ENCODE peak calls at places on chromosomes 13 and 19, in ten cellular contexts. G is mesothelial cell of epicardium; K is BE2C; D is fibroblast of gingiva; N is CD4-positive, alpha-beta T cell; V is hippocampal formation; P is cerebellar cortex; X is AG04449; M is HEK293T; H is NK-92 treated with Interleukin-12 subunit alpha and Interleukin-12 subunit beta, amount 100 ng/mL, for 24 hours. F is an unnamed sample.

GRCh38 chr13:51797664-51798488 is 6.1 kb downstream of the DHRS12 start:
- DNase-seq in K (peak; percentile 73), N (peak; percentile 49), H (peak; percentile 28), G (no peak), D (peak; percentile 28), P (peak; percentile 96), V (peak; percentile 13), X (no peak), M (peak; percentile 51), F (no peak)

GRCh38 chr19:46748325-46749109 is 2.3 kb upstream of the STRN4 start:
- DNase-seq in N (peak; percentile 64), G (peak; percentile 64), H (peak; percentile 61), P (peak; percentile 60), V (peak; percentile 25), X (no peak), M (peak; percentile 64), D (peak; percentile 28), K (peak; percentile 87), F (peak; percentile 72)

GRCh38 chr13:48412881-48413351 is at the start of gene LPAR6:
- DNase-seq in K (no peak), H (no peak), X (no peak), V (no peak), M (no peak), D (peak; percentile 66), P (no peak), G (no peak), N (no peak), F (no peak)

GRCh38 chr19:5775668-5776309 is 8.8 kb downstream of the PRR22 start:
- DNase-seq in K (no peak), N (no peak), V (no peak), H (no peak), G (no peak), M (no peak), D (peak; percentile 89), P (no peak), X (no peak), F (no peak)

GRCh38 chr19:7349231-7349591 is 474 bp downstream of the ARHGEF18 start:
- DNase-seq in X (no peak), H (no peak), N (no peak), D (no peak), V (no peak), P (no peak), K (no peak), M (no peak), G (no peak), F (no peak)

GRCh38 chr13:67735651-67736050 is 505.5 kb upstream of the PCDH9 start:
- DNase-seq in K (no peak), N (no peak), X (no peak), D (no peak), M (no peak), H (no peak), V (no peak), P (no peak), G (no peak), F (no peak)

GRCh38 chr19:843180-843835 is 2.5 kb downstream of the PRTN3 start:
- DNase-seq in D (no peak), M (no peak), G (no peak), P (no peak), X (no peak), N (no peak), K (no peak), H (no peak), V (no peak), F (peak; percentile 52)

GRCh38 chr13:64311948-64312347 is 2896.3 kb upstream of the PCDH20 start:
- DNase-seq in G (no peak), H (no peak), X (no peak), P (no peak), N (no peak), V (no peak), D (no peak), M (no peak), K (no peak), F (no peak)

GRCh38 chr19:6067975-6068374 is 42.3 kb downstream of the RFX2 start:
- DNase-seq in D (no peak), V (no peak), N (no peak), X (no peak), H (no peak), K (no peak), G (no peak), P (no peak), M (no peak), F (no peak)

GRCh38 chr13:110017379-110017778 is 231.0 kb upstream of the IRS2 start:
- DNase-seq in K (no peak), P (no peak), H (no peak), N (no peak), V (no peak), D (peak; percentile 66), X (peak; percentile 71), M (no peak), G (peak; percentile 45), F (no peak)

GRCh38 chr19:44689290-44690130 is 9.4 kb upstream of the CEACAM16 start:
- DNase-seq in H (peak; percentile 41), D (peak; percentile 48), P (peak; percentile 61), K (peak; percentile 86), G (peak; percentile 87), V (peak; percentile 24), X (no peak), M (peak; percentile 75), N (peak; percentile 74), F (peak; percentile 84)

GRCh38 chr13:42970824-42971669 is 21.0 kb downstream of the EPSTI1 start:
- DNase-seq in N (peak; percentile 14), P (peak; percentile 44), D (peak; percentile 38), X (no peak), K (peak; percentile 49), M (peak; percentile 53), G (no peak), H (peak; percentile 3), V (no peak), F (peak; percentile 26)

GRCh38 chr13:33721719-33722118 is 96.2 kb upstream of the RFC3 start:
- DNase-seq in P (no peak), X (no peak), M (no peak), N (no peak), H (no peak), K (no peak), D (peak; percentile 50), G (no peak), V (no peak), F (no peak)

GRCh38 chr13:40126301-40127085 is 471.0 kb downstream of the COG6 start:
- DNase-seq in H (no peak), G (no peak), X (no peak), P (no peak), M (no peak), K (no peak), D (no peak), V (no peak), N (no peak), F (no peak)

GRCh38 chr13:112248909-112249592 is 127.1 kb upstream of the SPACA7 start:
- DNase-seq in H (no peak), X (no peak), G (no peak), K (no peak), D (no peak), M (no peak), V (no peak), P (no peak), N (no peak), F (no peak)

GRCh38 chr13:107765724-107766436 is 449.5 kb downstream of the LIG4 start:
- DNase-seq in V (no peak), H (no peak), P (no peak), G (no peak), K (peak; percentile 61), X (no peak), M (no peak), N (no peak), D (no peak), F (no peak)

GRCh38 chr19:48415395-48415794 is 21.9 kb downstream of the GRIN2D start:
- DNase-seq in H (peak; percentile 59), X (no peak), N (peak; percentile 60), K (peak; percentile 87), D (peak; percentile 37), G (no peak), P (peak; percentile 49), V (peak; percentile 47), M (peak; percentile 88), F (peak; percentile 96)

GRCh38 chr13:64278493-64278892 is 2862.8 kb upstream of the PCDH20 start:
- DNase-seq in P (no peak), D (no peak), G (no peak), X (no peak), V (no peak), N (no peak), K (no peak), H (no peak), M (no peak), F (no peak)

GRCh38 chr19:46546194-46546896 is 50.7 kb upstream of the PNMA8B start:
- DNase-seq in K (peak; percentile 61), M (peak; percentile 67), V (peak; percentile 23), G (no peak), X (no peak), D (no peak), N (no peak), H (peak; percentile 33), P (no peak), F (peak; percentile 66)

GRCh38 chr19:45142016-45142727 is 18.6 kb downstream of the NKPD1 start:
- DNase-seq in D (no peak), N (no peak), X (no peak), K (no peak), M (no peak), V (no peak), P (no peak), G (no peak), H (no peak), F (no peak)

GRCh38 chr19:35959968-35960320 is 23.8 kb downstream of the LRFN3 start:
- DNase-seq in V (no peak), K (no peak), G (no peak), N (no peak), P (no peak), X (no peak), D (no peak), M (no peak), H (no peak), F (no peak)

GRCh38 chr19:2138061-2138728 is 13.2 kb downstream of the AP3D1 start:
- DNase-seq in M (no peak), D (no peak), G (no peak), P (peak; percentile 37), V (no peak), N (no peak), X (no peak), K (no peak), H (no peak), F (no peak)

GRCh38 chr19:3463039-3463958 is 17.0 kb downstream of the SMIM24 start:
- DNase-seq in M (no peak), N (no peak), H (no peak), D (no peak), P (no peak), X (no peak), V (no peak), K (no peak), G (no peak), F (no peak)

GRCh38 chr13:44903596-44903995 is 85.7 kb downstream of the NUFIP1 start:
- DNase-seq in H (no peak), G (no peak), K (no peak), V (peak; percentile 45), N (no peak), D (peak; percentile 98), M (no peak), X (no peak), P (no peak), F (no peak)

GRCh38 chr19:45121827-45122345 is 28.9 kb downstream of the PPP1R37 start:
- DNase-seq in G (no peak), N (no peak), M (no peak), P (no peak), V (no peak), D (no peak), K (no peak), X (no peak), H (no peak), F (no peak)

GRCh38 chr19:46764817-46765291 is 18.6 kb upstream of the STRN4 start:
- DNase-seq in P (no peak), X (no peak), G (no peak), K (no peak), V (no peak), M (no peak), D (no peak), N (no peak), H (no peak), F (no peak)

GRCh38 chr13:50677687-50678463 is 165.6 kb downstream of the DLEU7 start:
- DNase-seq in X (no peak), G (no peak), N (no peak), M (no peak), P (no peak), V (peak; percentile 76), K (peak; percentile 16), H (no peak), D (no peak), F (no peak)

GRCh38 chr19:1133471-1133929 is 29.7 kb downstream of the GPX4 start:
- DNase-seq in K (no peak), V (no peak), H (no peak), D (peak; percentile 24), X (no peak), P (no peak), M (peak; percentile 42), N (peak; percentile 70), G (no peak), F (peak; percentile 69)

F was measured in K562.